ENCODE peak calls at places on chromosomes 13 and 19, in ten cellular contexts. One of them, this sample, is unnamed.
A peak's percentile ranks its signal among the peaks of the same experiment; 100 is the strongest.

GRCh38 chr13:80888421-80888820 is 547.5 kb upstream of the SPRY2 start:
- DNase-seq in thoracic aorta: no peak
- DNase-seq in IMR-90: no peak
- DNase-seq in CD8-positive, alpha-beta T cell: no peak
- DNase-seq in heart left ventricle: no peak
- DNase-seq in psoas muscle: no peak
- DNase-seq in AG04449: no peak
- DNase-seq in cardiac fibroblast: no peak
- DNase-seq in PC-9: no peak
- DNase-seq in suprapubic skin: no peak
- DNase-seq in this sample: no peak

GRCh38 chr13:98406971-98407370 is 169.9 kb downstream of the STK24 start:
- DNase-seq in PC-9: no peak
- DNase-seq in IMR-90: no peak
- DNase-seq in AG04449: no peak
- DNase-seq in thoracic aorta: no peak
- DNase-seq in heart left ventricle: no peak
- DNase-seq in cardiac fibroblast: no peak
- DNase-seq in suprapubic skin: no peak
- DNase-seq in CD8-positive, alpha-beta T cell: no peak
- DNase-seq in psoas muscle: no peak
- DNase-seq in this sample: no peak

GRCh38 chr13:28503182-28503980 is 8.5 kb upstream of the FLT1 start:
- DNase-seq in PC-9: no peak
- DNase-seq in psoas muscle: no peak
- DNase-seq in heart left ventricle: no peak
- DNase-seq in thoracic aorta: no peak
- DNase-seq in CD8-positive, alpha-beta T cell: no peak
- DNase-seq in AG04449: no peak
- DNase-seq in IMR-90: peak; percentile 29
- DNase-seq in suprapubic skin: no peak
- DNase-seq in cardiac fibroblast: no peak
- DNase-seq in this sample: no peak

GRCh38 chr13:110323172-110323851 is 16.2 kb downstream of the COL4A2 start:
- DNase-seq in AG04449: no peak
- DNase-seq in CD8-positive, alpha-beta T cell: no peak
- DNase-seq in thoracic aorta: no peak
- DNase-seq in PC-9: no peak
- DNase-seq in cardiac fibroblast: peak; percentile 83
- DNase-seq in psoas muscle: no peak
- DNase-seq in heart left ventricle: no peak
- DNase-seq in suprapubic skin: no peak
- DNase-seq in IMR-90: peak; percentile 96
- DNase-seq in this sample: no peak

GRCh38 chr19:3065675-3066357 is 3.5 kb upstream of the TLE5 start:
- DNase-seq in CD8-positive, alpha-beta T cell: no peak
- DNase-seq in suprapubic skin: no peak
- DNase-seq in heart left ventricle: no peak
- DNase-seq in psoas muscle: no peak
- DNase-seq in thoracic aorta: no peak
- DNase-seq in cardiac fibroblast: no peak
- DNase-seq in AG04449: no peak
- DNase-seq in PC-9: no peak
- DNase-seq in IMR-90: no peak
- DNase-seq in this sample: no peak

GRCh38 chr19:56120371-56121179 is 520 bp downstream of the ZNF787 start:
- DNase-seq in suprapubic skin: peak; percentile 88
- DNase-seq in thoracic aorta: peak; percentile 28
- DNase-seq in IMR-90: peak; percentile 71
- DNase-seq in cardiac fibroblast: peak; percentile 75
- DNase-seq in AG04449: no peak
- DNase-seq in CD8-positive, alpha-beta T cell: peak; percentile 74
- DNase-seq in PC-9: peak; percentile 75
- DNase-seq in heart left ventricle: peak; percentile 91
- DNase-seq in psoas muscle: peak; percentile 86
- DNase-seq in this sample: peak; percentile 74

GRCh38 chr13:68261105-68261504 is 1031.0 kb upstream of the PCDH9 start:
- DNase-seq in IMR-90: no peak
- DNase-seq in psoas muscle: no peak
- DNase-seq in thoracic aorta: no peak
- DNase-seq in cardiac fibroblast: no peak
- DNase-seq in AG04449: no peak
- DNase-seq in PC-9: no peak
- DNase-seq in CD8-positive, alpha-beta T cell: no peak
- DNase-seq in suprapubic skin: no peak
- DNase-seq in heart left ventricle: no peak
- DNase-seq in this sample: no peak

GRCh38 chr13:32955881-32956594 is 60.2 kb upstream of the KL start:
- DNase-seq in psoas muscle: no peak
- DNase-seq in cardiac fibroblast: no peak
- DNase-seq in PC-9: no peak
- DNase-seq in thoracic aorta: no peak
- DNase-seq in AG04449: no peak
- DNase-seq in IMR-90: no peak
- DNase-seq in CD8-positive, alpha-beta T cell: no peak
- DNase-seq in heart left ventricle: no peak
- DNase-seq in suprapubic skin: no peak
- DNase-seq in this sample: no peak

GRCh38 chr13:19984430-19985218 is 26.1 kb downstream of the ZMYM2 start:
- DNase-seq in CD8-positive, alpha-beta T cell: no peak
- DNase-seq in IMR-90: peak; percentile 72
- DNase-seq in PC-9: no peak
- DNase-seq in thoracic aorta: no peak
- DNase-seq in heart left ventricle: no peak
- DNase-seq in AG04449: no peak
- DNase-seq in suprapubic skin: no peak
- DNase-seq in cardiac fibroblast: peak; percentile 68
- DNase-seq in psoas muscle: no peak
- DNase-seq in this sample: peak; percentile 71

GRCh38 chr19:29663861-29664752 is 1.2 kb upstream of the PLEKHF1 start:
- DNase-seq in suprapubic skin: peak; percentile 65
- DNase-seq in AG04449: no peak
- DNase-seq in psoas muscle: no peak
- DNase-seq in cardiac fibroblast: no peak
- DNase-seq in CD8-positive, alpha-beta T cell: no peak
- DNase-seq in PC-9: peak; percentile 92
- DNase-seq in heart left ventricle: peak; percentile 19
- DNase-seq in thoracic aorta: no peak
- DNase-seq in IMR-90: peak; percentile 33
- DNase-seq in this sample: no peak

GRCh38 chr19:54266133-54266532 is 9.1 kb upstream of the LILRB5 start:
- DNase-seq in IMR-90: peak; percentile 59
- DNase-seq in heart left ventricle: peak; percentile 76
- DNase-seq in psoas muscle: peak; percentile 56
- DNase-seq in AG04449: no peak
- DNase-seq in PC-9: peak; percentile 69
- DNase-seq in suprapubic skin: peak; percentile 64
- DNase-seq in CD8-positive, alpha-beta T cell: peak; percentile 49
- DNase-seq in thoracic aorta: no peak
- DNase-seq in cardiac fibroblast: peak; percentile 76
- DNase-seq in this sample: peak; percentile 75
- TF ChIP-seq CTCF in IMR-90: peak; percentile 50
- TF ChIP-seq CTCF in heart left ventricle: peak; percentile 68
- TF ChIP-seq CTCF in psoas muscle: peak; percentile 41
- TF ChIP-seq CTCF in AG04449: peak; percentile 69
- TF ChIP-seq CTCF in PC-9: peak; percentile 95
- TF ChIP-seq CTCF in suprapubic skin: peak; percentile 69
- TF ChIP-seq CTCF in CD8-positive, alpha-beta T cell: peak; percentile 66
- TF ChIP-seq CTCF in thoracic aorta: peak; percentile 50
- TF ChIP-seq CTCF in cardiac fibroblast: peak; percentile 73
- TF ChIP-seq CTCF in this sample: peak; percentile 79

DNA sequence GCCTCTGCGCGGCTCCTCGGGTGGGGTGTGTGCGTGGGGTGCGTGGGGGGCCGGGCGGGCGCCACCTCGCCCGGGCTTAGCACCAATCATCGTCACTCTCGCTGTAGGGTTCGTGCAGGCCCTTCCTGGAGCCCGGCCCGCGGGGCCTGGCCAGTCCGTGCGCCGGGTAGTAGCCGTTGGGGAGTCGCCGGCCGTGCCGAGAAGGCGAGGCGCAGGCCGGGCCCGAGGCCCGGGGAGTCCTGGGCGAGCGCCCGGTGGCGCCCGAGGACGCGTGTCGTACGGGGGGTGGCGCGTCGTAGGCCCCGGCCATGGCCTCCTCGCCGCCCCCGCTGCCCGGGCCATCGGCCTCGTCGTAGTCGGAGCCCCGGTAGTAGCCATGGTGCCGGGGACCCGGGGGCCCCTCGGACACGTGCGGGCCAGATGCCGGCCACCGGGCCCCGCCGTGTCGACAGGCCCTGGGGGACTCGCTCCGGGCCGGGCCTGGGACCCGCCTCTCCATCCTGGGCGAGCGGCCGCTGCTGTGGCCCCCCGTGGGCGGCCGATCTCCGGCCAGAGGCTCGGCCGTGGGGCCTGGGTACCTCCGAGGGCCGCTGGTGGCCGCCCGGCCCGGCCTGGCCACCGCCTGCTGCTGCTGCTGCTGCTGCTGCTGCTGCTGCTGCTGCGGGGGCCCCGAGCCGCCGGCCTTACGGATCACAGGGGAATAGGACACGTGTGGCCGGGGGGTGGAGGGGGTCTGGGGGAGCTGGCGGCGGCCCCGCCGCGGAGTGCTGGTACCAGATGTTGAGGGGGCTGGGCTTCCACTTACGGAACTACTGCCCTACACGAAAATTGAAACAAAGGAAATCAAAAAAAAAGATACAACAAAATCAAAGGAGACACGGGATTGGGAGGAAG is 57.3 kb downstream of the IER2 start:
- DNase-seq in cardiac fibroblast: peak; percentile 11
- DNase-seq in heart left ventricle: peak; percentile 55
- DNase-seq in suprapubic skin: no peak
- DNase-seq in thoracic aorta: no peak
- DNase-seq in PC-9: no peak
- DNase-seq in psoas muscle: peak; percentile 42
- DNase-seq in IMR-90: no peak
- DNase-seq in AG04449: no peak
- DNase-seq in CD8-positive, alpha-beta T cell: no peak
- DNase-seq in this sample: no peak
- H3K4me3 ChIP-seq in cardiac fibroblast: peak overlapping the region; percentile 30
- H3K4me3 ChIP-seq in heart left ventricle: peak overlapping the region; percentile 61
- H3K4me3 ChIP-seq in suprapubic skin: peak overlapping the region; percentile 52
- H3K4me3 ChIP-seq in thoracic aorta: peak overlapping the region; percentile 83
- H3K4me3 ChIP-seq in PC-9: peak overlapping the region; percentile 66
- H3K4me3 ChIP-seq in psoas muscle: peak overlapping the region; percentile 62
- H3K4me3 ChIP-seq in IMR-90: peak overlapping the region; percentile 2
- H3K4me3 ChIP-seq in AG04449: peak overlapping the region; percentile 29
- H3K4me3 ChIP-seq in CD8-positive, alpha-beta T cell: peak overlapping the region; percentile 52
- H3K4me3 ChIP-seq in this sample: peak overlapping the region; percentile 19

DNA sequence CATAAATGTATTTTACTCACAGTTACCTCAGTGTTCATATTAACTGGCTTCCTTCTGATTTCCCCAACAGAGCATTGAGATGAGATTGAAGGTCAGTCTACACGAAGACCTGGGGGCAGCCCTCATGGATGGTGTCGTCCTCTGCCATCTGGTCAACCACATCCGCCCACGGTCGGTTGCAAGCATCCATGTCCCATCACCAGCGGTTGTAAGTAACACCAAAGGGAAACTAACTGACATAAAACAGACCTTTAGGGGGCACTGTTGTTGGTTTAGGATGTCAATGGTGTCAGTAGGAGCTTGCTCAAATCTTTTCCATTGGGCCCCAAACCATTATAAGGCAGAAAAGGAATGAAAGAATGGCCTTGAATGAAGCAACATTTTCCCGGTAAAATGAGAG is 68.2 kb downstream of the ESD start:
- DNase-seq in cardiac fibroblast: peak; percentile 42
- DNase-seq in IMR-90: no peak
- DNase-seq in suprapubic skin: no peak
- DNase-seq in CD8-positive, alpha-beta T cell: no peak
- DNase-seq in AG04449: no peak
- DNase-seq in heart left ventricle: no peak
- DNase-seq in PC-9: no peak
- DNase-seq in thoracic aorta: no peak
- DNase-seq in psoas muscle: no peak
- DNase-seq in this sample: peak; percentile 12
- TF ChIP-seq CTCF in cardiac fibroblast: peak; percentile 29
- TF ChIP-seq CTCF in IMR-90: peak; percentile 6
- TF ChIP-seq CTCF in suprapubic skin: no peak
- TF ChIP-seq CTCF in CD8-positive, alpha-beta T cell: no peak
- TF ChIP-seq CTCF in AG04449: no peak
- TF ChIP-seq CTCF in heart left ventricle: peak; percentile 24
- TF ChIP-seq CTCF in PC-9: peak; percentile 41
- TF ChIP-seq CTCF in thoracic aorta: no peak
- TF ChIP-seq CTCF in psoas muscle: no peak
- TF ChIP-seq CTCF in this sample: peak; percentile 20

GRCh38 chr19:18001837-18002345 is 6.1 kb upstream of the ARRDC2 start:
- DNase-seq in suprapubic skin: no peak
- DNase-seq in IMR-90: no peak
- DNase-seq in heart left ventricle: no peak
- DNase-seq in AG04449: no peak
- DNase-seq in cardiac fibroblast: no peak
- DNase-seq in PC-9: no peak
- DNase-seq in psoas muscle: no peak
- DNase-seq in thoracic aorta: no peak
- DNase-seq in CD8-positive, alpha-beta T cell: no peak
- DNase-seq in this sample: no peak

GRCh38 chr19:18000981-18001836 is 6.8 kb upstream of the ARRDC2 start:
- DNase-seq in AG04449: no peak
- DNase-seq in suprapubic skin: peak; percentile 96
- DNase-seq in IMR-90: peak; percentile 73
- DNase-seq in PC-9: peak; percentile 85
- DNase-seq in thoracic aorta: peak; percentile 91
- DNase-seq in psoas muscle: peak; percentile 92
- DNase-seq in heart left ventricle: peak; percentile 94
- DNase-seq in cardiac fibroblast: peak; percentile 90
- DNase-seq in CD8-positive, alpha-beta T cell: peak; percentile 91
- DNase-seq in this sample: peak; percentile 81

GRCh38 chr19:17999685-18000479 is 8.1 kb upstream of the ARRDC2 start:
- DNase-seq in AG04449: no peak
- DNase-seq in PC-9: no peak
- DNase-seq in suprapubic skin: no peak
- DNase-seq in thoracic aorta: no peak
- DNase-seq in IMR-90: no peak
- DNase-seq in psoas muscle: no peak
- DNase-seq in CD8-positive, alpha-beta T cell: no peak
- DNase-seq in cardiac fibroblast: no peak
- DNase-seq in heart left ventricle: no peak
- DNase-seq in this sample: no peak

GRCh38 chr19:18000480-18000980 is 7.4 kb upstream of the ARRDC2 start:
- DNase-seq in AG04449: no peak
- DNase-seq in PC-9: no peak
- DNase-seq in psoas muscle: no peak
- DNase-seq in CD8-positive, alpha-beta T cell: no peak
- DNase-seq in IMR-90: no peak
- DNase-seq in thoracic aorta: no peak
- DNase-seq in cardiac fibroblast: no peak
- DNase-seq in suprapubic skin: no peak
- DNase-seq in heart left ventricle: no peak
- DNase-seq in this sample: no peak

DNA sequence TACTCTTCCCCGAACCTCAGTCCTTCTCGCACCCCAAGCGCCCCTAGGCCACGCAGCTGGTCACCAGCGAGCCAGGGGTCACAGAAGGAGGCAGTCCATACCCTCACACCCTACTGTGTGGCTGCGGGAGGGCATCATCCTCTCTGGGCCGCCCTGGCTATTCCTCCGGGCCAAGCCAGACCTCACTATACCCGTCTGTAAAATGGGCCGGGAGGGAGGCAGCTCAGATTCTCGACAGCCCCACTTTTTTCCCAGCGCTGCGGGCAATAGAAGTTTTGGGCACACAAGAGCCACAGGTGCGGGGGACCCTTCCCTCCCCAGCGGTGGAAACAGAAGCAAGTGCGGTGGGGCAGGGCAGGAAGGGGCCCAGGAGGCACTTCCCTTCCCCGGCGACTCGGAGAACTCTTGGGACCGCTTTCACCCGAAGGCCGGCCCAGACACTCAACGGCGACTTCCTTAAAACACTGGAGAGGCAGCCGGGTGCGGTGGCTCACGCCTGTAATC is 5.6 kb upstream of the ARRDC2 start:
- DNase-seq in CD8-positive, alpha-beta T cell: no peak
- DNase-seq in psoas muscle: peak; percentile 45
- DNase-seq in PC-9: no peak
- DNase-seq in IMR-90: no peak
- DNase-seq in thoracic aorta: no peak
- DNase-seq in suprapubic skin: no peak
- DNase-seq in AG04449: no peak
- DNase-seq in heart left ventricle: peak; percentile 65
- DNase-seq in cardiac fibroblast: no peak
- DNase-seq in this sample: no peak
- H3K4me3 ChIP-seq in CD8-positive, alpha-beta T cell: peak overlapping the region; percentile 65
- H3K4me3 ChIP-seq in psoas muscle: peak overlapping the region; percentile 73
- H3K4me3 ChIP-seq in PC-9: peak overlapping the region; percentile 99
- H3K4me3 ChIP-seq in IMR-90: no peak overlapping the region
- H3K4me3 ChIP-seq in thoracic aorta: peak overlapping the region; percentile 78
- H3K4me3 ChIP-seq in suprapubic skin: peak overlapping the region; percentile 68
- H3K4me3 ChIP-seq in AG04449: peak overlapping the region; percentile 69
- H3K4me3 ChIP-seq in heart left ventricle: peak overlapping the region; percentile 82
- H3K4me3 ChIP-seq in cardiac fibroblast: peak overlapping the region; percentile 78
- H3K4me3 ChIP-seq in this sample: peak overlapping the region; percentile 70

This sample was measured in fibroblast of pulmonary artery.